ENCODE peak calls at places on chromosome 10, in four cellular contexts. T, S, W and B are unnamed samples.

GRCh38 chr10:60848126-60848525 is 69.8 kb downstream of the CDK1 start:
- DNase-seq in T (no peak), W (no peak), S (peak), B (no peak)

GRCh38 chr10:75772153-75772887 is 340.9 kb downstream of the LRMDA start:
- DNase-seq in S (no peak), W (no peak), T (peak), B (no peak)

GRCh38 chr10:14945097-14945496 is 8.8 kb downstream of the DCLRE1C start:
- DNase-seq in W (no peak), T (peak), S (no peak), B (peak)

GRCh38 chr10:77201135-77202111 is 436.2 kb downstream of the KCNMA1 start:
- DNase-seq in W (no peak), T (no peak), S (no peak), B (peak)

GRCh38 chr10:79929409-79929904 is 19.4 kb downstream of the SFTPD start:
- DNase-seq in W (peak), T (peak), S (peak), B (peak)

GRCh38 chr10:8071006-8071405 is 16.5 kb downstream of the GATA3 start:
- DNase-seq in S (no peak), T (no peak), W (no peak), B (peak)

GRCh38 chr10:48896756-48897437 is 42.7 kb downstream of the LRRC18 start:
- DNase-seq in T (no peak), W (no peak), S (peak), B (no peak)

GRCh38 chr10:23723796-23724195 is 284.9 kb downstream of the OTUD1 start:
- DNase-seq in W (no peak), S (no peak), T (no peak), B (no peak)

GRCh38 chr10:73828166-73828565 is 16.8 kb upstream of the NDST2 start:
- DNase-seq in T (no peak), W (no peak), S (no peak), B (no peak)

GRCh38 chr10:103614511-103615158 is 121.1 kb downstream of the NEURL1 start:
- DNase-seq in S (no peak), W (no peak), T (no peak), B (no peak)

GRCh38 chr10:99368646-99369045 is 39.5 kb downstream of the CNNM1 start:
- DNase-seq in S (peak), T (no peak), W (no peak), B (no peak)